ENCODE peak calls at places on chromosomes 1 and 21, in five cellular contexts. C is pancreas, W is small intestine, V is neural progenitor cell, G is heart left ventricle. P is an unnamed sample. For H3K4me1, the result is how much of the 10 kb centered on the place peaks cover.

GRCh38 chr1:15968172-15968571 is 7.7 kb downstream of the ZBTB17 start:
- DNase-seq in C (no peak), W (no peak), V (no peak), G (no peak), P (no peak)

GRCh38 chr1:207259391-207259790 is 62.1 kb upstream of the CD55 start:
- DNase-seq in C (peak), W (peak), V (peak), G (no peak), P (no peak)

GRCh38 chr1:185864889-185865288 is 130.7 kb downstream of the HMCN1 start:
- DNase-seq in C (no peak), W (no peak), V (no peak), G (no peak), P (no peak)

GRCh38 chr1:119675349-119676343 is 27.6 kb upstream of the ZNF697 start:
- DNase-seq in C (peak), W (peak), V (peak), G (peak), P (peak)

GRCh38 chr21:27519357-27519756 is 552.5 kb upstream of the ADAMTS5 start:
- DNase-seq in C (no peak), W (no peak), V (no peak), G (no peak), P (no peak)

GRCh38 chr1:181674617-181675016 is 191.3 kb downstream of the CACNA1E start:
- DNase-seq in C (no peak), W (no peak), V (no peak), G (no peak), P (no peak)

GRCh38 chr1:7691557-7691956 is 79.5 kb upstream of the VAMP3 start:
- DNase-seq in C (no peak), W (no peak), V (no peak), G (no peak), P (no peak)

GRCh38 chr1:167121375-167122120 is 27.7 kb downstream of the STYXL2 start:
- DNase-seq in C (peak), W (peak), V (peak), G (no peak), P (no peak)

GRCh38 chr1:176522310-176522846 is 59.4 kb downstream of the PAPPA2 start:
- DNase-seq in C (no peak), W (no peak), V (no peak), G (no peak), P (no peak)

DNA sequence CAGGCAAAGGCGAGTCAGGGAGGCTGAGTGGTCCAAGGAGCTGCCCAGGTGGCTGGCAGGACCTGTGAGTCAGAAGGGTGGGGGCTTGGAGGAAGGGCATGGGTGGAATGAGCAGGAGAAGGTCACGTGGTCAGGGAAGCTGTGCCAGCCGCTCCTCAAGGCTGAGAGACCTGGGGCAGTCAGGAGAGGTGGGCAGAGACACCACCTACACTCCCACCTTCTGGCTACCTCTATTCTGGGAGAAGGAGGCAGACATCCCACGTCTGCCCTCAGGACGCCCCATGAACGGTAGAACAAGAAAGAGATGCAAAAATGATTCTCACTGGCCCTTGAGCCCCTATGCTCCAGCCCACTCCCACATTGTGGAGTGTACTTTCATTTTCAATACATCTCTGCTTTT is 151.8 kb upstream of the RAB4A start:
- DNase-seq in C (peak), W (no peak), V (no peak), G (no peak), P (no peak)
- H3K4me1 ChIP-seq in C (under half), W (under half), V (under half), G (under half), P (under half)

DNA sequence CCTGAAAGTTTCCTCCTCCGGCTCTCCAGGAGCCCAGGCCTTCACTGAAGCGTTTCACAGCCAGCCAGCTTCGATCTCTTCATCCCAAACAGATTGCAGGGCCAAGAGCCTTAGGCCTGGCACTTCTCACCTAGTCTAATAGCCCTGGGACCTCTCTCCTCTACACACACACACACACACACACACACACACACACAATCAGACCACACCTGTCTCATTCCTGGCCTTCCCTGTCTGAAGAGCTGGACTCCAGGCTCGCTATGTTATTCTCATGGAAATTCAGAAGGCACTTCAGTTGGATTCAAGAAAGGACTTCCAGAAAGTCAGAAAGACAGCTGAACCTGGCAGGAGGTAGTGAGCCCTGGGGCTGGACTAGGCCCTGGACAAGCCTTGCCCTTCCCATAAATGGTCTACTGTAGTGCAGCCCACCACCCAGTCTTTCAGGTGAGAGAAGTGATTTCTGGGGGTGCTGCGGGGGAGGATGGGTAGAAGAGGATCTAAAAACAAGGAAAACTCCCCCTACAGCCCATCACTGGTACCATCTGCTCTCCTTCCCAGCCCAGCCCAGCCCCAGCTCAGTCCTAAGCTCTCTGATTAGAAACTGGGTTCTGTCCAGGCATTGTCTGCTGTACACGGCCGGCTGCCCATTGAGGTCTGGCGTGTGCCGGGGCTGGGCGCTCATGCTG is 2.7 kb downstream of the KIF21B start:
- DNase-seq in C (peak), W (no peak), V (peak), G (no peak), P (no peak)
- H3K27ac ChIP-seq in C (no peak), W (peak), V (peak), G (no peak), P (no peak)

GRCh38 chr1:107785506-107786213 is 179.3 kb downstream of the VAV3 start:
- DNase-seq in C (no peak), W (peak), V (no peak), G (no peak), P (no peak)
- H3K4me1 ChIP-seq in C (under half), W (under half), V (under half), G (under half), P (under half)

GRCh38 chr1:964691-965525 is 1.4 kb upstream of the PLEKHN1 start:
- DNase-seq in C (no peak), W (no peak), V (no peak), G (no peak), P (no peak)
- H3K27ac ChIP-seq in C (no peak), W (no peak), V (no peak), G (no peak), P (no peak)

GRCh38 chr1:234958066-234958701 is 170.5 kb downstream of the TOMM20 start:
- DNase-seq in C (no peak), W (no peak), V (no peak), G (no peak), P (no peak)

GRCh38 chr1:234960722-234961467 is 167.7 kb downstream of the TOMM20 start:
- DNase-seq in C (peak), W (peak), V (no peak), G (no peak), P (no peak)

GRCh38 chr1:234957330-234958065 is 171.1 kb downstream of the TOMM20 start:
- DNase-seq in C (peak), W (peak), V (peak), G (no peak), P (no peak)

GRCh38 chr1:234956821-234957329 is 171.8 kb downstream of the TOMM20 start:
- DNase-seq in C (no peak), W (no peak), V (peak), G (no peak), P (no peak)

DNA sequence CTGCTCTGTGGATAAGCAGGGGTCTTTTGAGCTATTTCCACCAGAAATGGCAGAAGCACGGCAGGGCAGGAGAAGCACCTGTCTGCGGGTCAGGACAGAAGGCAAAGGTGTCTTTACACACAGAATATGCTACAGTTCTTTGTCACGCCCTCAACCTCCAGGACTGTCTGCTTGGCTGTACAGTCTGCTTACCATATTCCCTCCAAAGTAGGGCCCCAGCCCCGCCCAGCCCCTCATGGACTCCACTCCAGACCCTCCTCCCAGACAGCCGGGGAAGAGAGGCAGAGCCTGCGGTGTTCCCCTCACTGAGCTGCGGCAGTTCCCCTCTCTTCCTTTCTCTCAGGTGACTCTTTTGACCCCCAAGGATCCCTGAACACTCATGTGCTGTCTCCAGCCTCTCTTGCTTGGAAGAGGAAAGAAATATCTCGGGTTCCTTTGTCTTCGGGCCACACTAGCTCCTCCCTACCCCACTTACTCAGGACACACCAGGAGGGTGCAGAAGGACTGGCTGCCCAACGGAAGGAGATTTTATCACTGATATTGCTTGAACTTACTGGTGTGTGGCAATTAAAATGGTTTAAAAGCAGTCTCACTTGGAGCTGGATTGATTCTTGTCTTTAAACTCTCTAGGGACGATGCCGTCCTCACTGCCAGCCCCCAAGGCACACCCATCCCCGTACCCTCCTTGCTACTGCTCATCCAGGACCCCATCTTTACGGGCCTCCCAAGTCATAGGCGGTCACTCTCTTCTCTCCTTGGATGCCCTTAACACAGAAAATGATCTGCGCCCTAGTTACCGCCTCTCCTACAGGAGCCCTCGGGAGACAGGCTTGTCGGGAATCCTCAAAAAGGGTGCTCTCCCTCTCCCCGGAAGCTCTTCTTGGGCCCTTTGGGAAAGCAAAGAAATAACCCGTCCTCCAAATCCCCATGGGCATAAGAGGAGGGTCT is 169.7 kb downstream of the TOMM20 start:
- DNase-seq in C (no peak), W (peak), V (no peak), G (no peak), P (no peak)
- H3K4me1 ChIP-seq in C (half or more), W (under half), V (half or more), G (half or more), P (half or more)

DNA sequence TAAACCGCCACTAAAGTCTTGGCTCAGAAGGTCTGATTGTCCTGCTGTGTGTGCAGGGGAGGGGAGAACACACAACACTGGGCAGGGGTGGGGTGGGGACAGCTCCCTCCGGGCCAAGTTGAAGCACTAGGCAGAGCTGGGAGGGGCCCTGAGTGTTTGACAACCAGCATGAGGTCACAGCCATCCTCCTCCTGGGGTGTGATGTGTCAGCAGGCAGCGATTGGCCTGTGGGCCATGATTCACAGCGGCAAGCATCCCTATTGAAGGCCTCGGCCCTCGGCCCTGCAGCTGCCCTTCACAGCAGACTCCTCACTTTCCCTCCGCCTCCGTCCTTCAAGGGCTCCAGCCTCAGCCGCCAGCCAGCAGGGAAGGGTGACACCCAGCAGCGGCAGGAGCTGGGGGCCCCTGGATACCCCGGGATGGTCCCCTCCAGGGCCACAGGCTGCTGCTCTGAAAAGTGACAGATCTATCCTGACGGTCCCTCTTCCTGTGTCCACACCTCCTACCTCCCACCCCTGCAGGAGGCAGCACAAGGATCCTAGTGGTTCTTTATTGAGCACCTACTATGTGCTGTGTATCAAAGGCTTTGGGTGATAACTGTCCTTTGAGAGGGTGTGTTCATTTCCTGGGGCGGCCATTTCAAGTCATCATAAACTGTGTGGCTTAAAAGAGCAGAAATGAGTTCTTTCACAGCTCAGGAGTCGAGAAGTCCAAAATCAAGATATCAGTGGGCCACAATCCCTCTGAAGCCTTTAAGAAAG is 66.1 kb upstream of the SLC25A33 start:
- DNase-seq in C (no peak), W (no peak), V (no peak), G (peak), P (peak)
- H3K27ac ChIP-seq in C (no peak), W (no peak), V (no peak), G (peak), P (peak)

DNA sequence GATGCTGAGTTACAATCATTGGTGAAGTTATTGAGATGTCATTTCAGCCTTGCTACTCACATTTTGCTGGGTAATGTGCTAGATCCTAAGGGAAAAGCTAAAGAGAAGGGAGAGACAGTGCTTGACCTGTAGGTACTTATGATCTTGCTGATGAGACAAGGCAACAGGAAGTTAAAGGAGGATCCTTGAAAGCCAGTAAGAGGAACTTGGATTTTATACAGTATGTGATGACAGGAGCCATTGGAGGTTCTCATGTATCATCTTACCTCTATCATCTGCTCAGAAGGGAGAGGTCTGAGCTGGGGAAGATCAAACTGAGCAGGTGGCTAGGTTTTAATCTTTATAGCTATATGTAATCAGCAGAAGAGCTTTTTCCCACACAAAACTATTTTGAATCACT is 6.3 kb downstream of the APOBEC4 start:
- DNase-seq in C (no peak), W (no peak), V (no peak), G (no peak), P (no peak)
- H3K4me1 ChIP-seq in C (under half), W (under half), V (under half), G (under half), P (under half)

GRCh38 chr1:14930224-14930965 is 223.2 kb upstream of the TMEM51 start:
- DNase-seq in C (no peak), W (no peak), V (no peak), G (no peak), P (no peak)
- H3K27ac ChIP-seq in C (no peak), W (no peak), V (no peak), G (no peak), P (no peak)

DNA sequence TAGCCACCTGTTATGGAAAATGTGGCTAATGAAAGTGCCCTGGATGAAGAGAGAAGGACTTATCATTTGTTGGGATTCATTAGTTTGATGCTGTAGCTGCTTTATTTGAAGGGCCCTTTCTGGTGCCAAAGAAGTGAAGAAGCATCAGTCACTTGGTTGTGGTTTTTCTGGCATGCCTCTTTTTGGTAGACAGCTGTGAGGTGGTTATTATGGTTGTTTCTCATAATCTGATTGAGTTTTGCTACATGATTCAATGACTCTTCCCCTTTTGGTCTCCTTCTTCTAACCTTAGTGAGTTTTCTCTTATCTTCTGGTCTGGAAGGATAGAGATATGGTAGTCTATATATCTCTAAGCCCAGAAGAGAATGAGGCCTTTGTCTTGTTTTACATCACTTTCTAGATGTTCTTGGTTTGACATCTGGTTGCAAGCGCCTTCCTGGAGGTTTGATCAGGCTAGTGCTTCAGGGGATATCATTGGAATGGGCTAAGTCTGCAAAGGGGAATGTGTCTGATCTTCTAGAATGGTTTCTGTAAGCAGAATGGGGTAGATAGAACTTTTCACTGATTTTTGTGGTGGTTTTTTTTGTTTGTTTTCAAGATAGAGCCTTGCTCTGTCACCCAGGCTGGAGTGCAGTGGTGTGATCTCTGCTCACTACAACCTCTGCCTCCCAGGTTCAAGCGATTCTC is 26.0 kb downstream of the ARID1A start:
- DNase-seq in C (no peak), W (no peak), V (no peak), G (no peak), P (no peak)
- H3K4me1 ChIP-seq in C (half or more), W (under half), V (half or more), G (half or more), P (half or more)

P was measured in tibial nerve.